ENCODE peak calls at places on chromosomes 4 and X, in six cellular contexts. Y, M, V, D, E and S are unnamed samples.

GRCh38 chrX:73577368-73577767 is 14.4 kb downstream of the CHIC1 start:
- DNase-seq in Y (no peak), M (no peak), V (no peak), D (no peak), E (no peak), S (peak; percentile 55)

GRCh38 chr4:34720563-34720962 is 1523.8 kb downstream of the ARAP2 start:
- DNase-seq in Y (peak; percentile 17), M (no peak), V (no peak), D (no peak), E (no peak), S (peak; percentile 67)

GRCh38 chrX:143058096-143058495 is 32.4 kb downstream of the SPANXN4 start:
- DNase-seq in Y (no peak), M (no peak), V (no peak), D (no peak), E (no peak), S (peak; percentile 2)

GRCh38 chr4:138209094-138209493 is 33.1 kb downstream of the SLC7A11 start:
- DNase-seq in Y (no peak), M (no peak), V (no peak), D (no peak), E (no peak), S (no peak)

GRCh38 chr4:108165601-108166000 is 3.1 kb downstream of the LEF1 start:
- DNase-seq in Y (no peak), M (no peak), V (no peak), D (no peak), E (no peak), S (no peak)

GRCh38 chr4:2071252-2071911 is 12.3 kb downstream of the NAT8L start:
- DNase-seq in Y (no peak), M (no peak), V (peak; percentile 17), D (no peak), E (no peak), S (no peak)

GRCh38 chr4:182925298-182925738 is 8.1 kb upstream of the DCTD start:
- DNase-seq in Y (peak; percentile 89), M (peak; percentile 47), V (peak; percentile 81), D (peak; percentile 48), E (peak; percentile 78), S (peak; percentile 89)

GRCh38 chr4:7816771-7817170 is 122.9 kb downstream of the AFAP1 start:
- DNase-seq in Y (no peak), M (no peak), V (no peak), D (no peak), E (no peak), S (no peak)

GRCh38 chr4:3660086-3660927 is 105.9 kb upstream of the ADRA2C start:
- DNase-seq in Y (no peak), M (no peak), V (no peak), D (no peak), E (no peak), S (no peak)

DNA sequence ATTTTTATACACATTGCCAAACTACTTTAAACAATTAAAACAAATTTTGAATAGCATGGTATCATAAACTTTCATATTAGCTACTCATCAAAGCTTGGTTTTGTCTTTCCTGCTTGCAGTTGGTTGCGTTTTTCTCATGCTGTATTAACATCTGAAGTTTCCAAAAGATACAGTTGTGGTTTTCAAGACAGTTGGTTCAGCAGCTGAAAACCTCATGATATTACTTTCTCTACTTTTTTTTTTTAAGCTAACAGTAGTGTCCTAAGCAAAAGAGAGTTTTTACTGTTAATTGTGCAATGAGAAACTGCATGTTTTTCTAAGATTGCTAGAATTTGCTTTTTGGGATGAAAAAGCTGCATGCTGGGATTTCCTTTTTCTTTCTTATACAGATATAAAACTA is 15.2 kb downstream of the RUFY3 start:
- DNase-seq in Y (no peak), M (no peak), V (no peak), D (no peak), E (no peak), S (no peak)
- TF ChIP-seq CREB1 in Y (no peak), M (peak; percentile 30), V (no peak), D (no peak), E (no peak), S (no peak)

GRCh38 chr4:38983756-38984647 is 48.2 kb downstream of the TMEM156 start:
- DNase-seq in Y (peak; percentile 62), M (no peak), V (no peak), D (no peak), E (no peak), S (no peak)
- TF ChIP-seq CREB1 in Y (no peak), M (no peak), V (no peak), D (no peak), E (no peak), S (no peak)

GRCh38 chrX:107119281-107119680 is 659 bp upstream of the RBM41 start:
- DNase-seq in Y (no peak), M (no peak), V (no peak), D (no peak), E (no peak), S (no peak)
- TF ChIP-seq CREB1 in Y (no peak), M (no peak), V (no peak), D (no peak), E (no peak), S (no peak)

GRCh38 chr4:25860586-25861421 is 2.0 kb downstream of the SEL1L3 start:
- DNase-seq in Y (no peak), M (no peak), V (no peak), D (peak; percentile 46), E (no peak), S (no peak)

GRCh38 chr4:25857403-25857802 is 5.4 kb downstream of the SEL1L3 start:
- DNase-seq in Y (no peak), M (no peak), V (no peak), D (no peak), E (no peak), S (peak; percentile 24)

GRCh38 chr4:25857851-25858400 is 4.9 kb downstream of the SEL1L3 start:
- DNase-seq in Y (no peak), M (no peak), V (no peak), D (no peak), E (no peak), S (no peak)

GRCh38 chr4:25861422-25861926 is 1.3 kb downstream of the SEL1L3 start:
- DNase-seq in Y (no peak), M (no peak), V (no peak), D (no peak), E (no peak), S (no peak)

GRCh38 chr4:25859429-25860148 is 3.2 kb downstream of the SEL1L3 start:
- DNase-seq in Y (no peak), M (no peak), V (no peak), D (no peak), E (no peak), S (no peak)
- TF ChIP-seq CREB1 in Y (no peak), M (peak; percentile 28), V (no peak), D (no peak), E (no peak), S (no peak)

GRCh38 chrX:102651242-102651967 is at the start of gene GPRASP1:
- DNase-seq in Y (no peak), M (no peak), V (peak; percentile 59), D (no peak), E (no peak), S (peak; percentile 69)
- TF ChIP-seq CREB1 in Y (no peak), M (no peak), V (no peak), D (no peak), E (no peak), S (no peak)

DNA sequence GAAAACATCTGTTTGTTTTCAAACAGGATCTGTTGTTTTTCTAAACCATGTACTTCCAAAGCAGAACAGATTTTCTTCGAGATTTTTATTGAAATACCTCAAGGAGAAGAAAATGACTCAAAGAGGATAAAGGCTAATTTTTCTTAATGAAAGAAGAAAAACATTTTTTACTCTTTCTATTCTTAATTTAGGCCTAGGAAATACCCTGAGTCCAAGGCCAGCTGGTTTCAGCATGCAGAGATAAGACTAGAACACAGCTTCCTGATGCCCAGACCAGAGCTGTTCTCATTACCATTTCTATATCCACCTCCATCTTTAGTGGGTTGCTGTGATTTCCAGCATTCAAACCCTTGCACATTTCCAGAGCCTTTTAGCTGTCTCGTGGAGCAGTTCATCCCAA is 18.3 kb downstream of the GAB1 start:
- DNase-seq in Y (no peak), M (no peak), V (no peak), D (no peak), E (no peak), S (no peak)
- TF ChIP-seq CREB1 in Y (no peak), M (no peak), V (no peak), D (no peak), E (no peak), S (no peak)